ENCODE peak calls at places on chromosomes 12 and 14, in five cellular contexts. E, C, Z, Y and F are unnamed samples.

GRCh38 chr14:100454437-100454836 is 131.3 kb downstream of the SLC25A47 start:
- DNase-seq in E (no peak), C (no peak), Z (no peak), Y (no peak), F (no peak)

GRCh38 chr14:93932642-93933041 is 5.5 kb downstream of the FAM181A start:
- DNase-seq in E (no peak), C (no peak), Z (no peak), Y (no peak), F (no peak)

GRCh38 chr12:50047693-50048250 is 9.6 kb upstream of the ASIC1 start:
- DNase-seq in E (no peak), C (no peak), Z (no peak), Y (no peak), F (no peak)

GRCh38 chr12:52584156-52584682 is 10.6 kb upstream of the KRT74 start:
- DNase-seq in E (no peak), C (no peak), Z (no peak), Y (no peak), F (peak; percentile 3)

GRCh38 chr14:90968025-90968424 is 92.4 kb downstream of the RPS6KA5 start:
- DNase-seq in E (no peak), C (no peak), Z (no peak), Y (no peak), F (no peak)

GRCh38 chr12:52091869-52092268 is 12.4 kb downstream of the SMIM41 start:
- DNase-seq in E (no peak), C (no peak), Z (no peak), Y (no peak), F (no peak)

GRCh38 chr14:56803816-56804535 is 6.3 kb downstream of the OTX2 start:
- DNase-seq in E (no peak), C (no peak), Z (no peak), Y (no peak), F (no peak)

GRCh38 chr12:39341761-39342160 is 101.2 kb downstream of the KIF21A start:
- DNase-seq in E (no peak), C (no peak), Z (no peak), Y (no peak), F (no peak)

GRCh38 chr14:23175823-23176222 is 7.6 kb downstream of the SLC7A8 start:
- DNase-seq in E (no peak), C (peak; percentile 58), Z (no peak), Y (no peak), F (no peak)

GRCh38 chr12:52119398-52120254 is 40.1 kb downstream of the SMIM41 start:
- DNase-seq in E (no peak), C (no peak), Z (peak; percentile 96), Y (no peak), F (no peak)

GRCh38 chr14:77120771-77121743 is 20.5 kb downstream of the ZDHHC22 start:
- DNase-seq in E (no peak), C (no peak), Z (peak; percentile 27), Y (no peak), F (no peak)

GRCh38 chr12:16335838-16336237 is 11.6 kb upstream of the MGST1 start:
- DNase-seq in E (no peak), C (no peak), Z (no peak), Y (no peak), F (no peak)

GRCh38 chr14:86050072-86050683 is 520.2 kb downstream of the FLRT2 start:
- DNase-seq in E (no peak), C (no peak), Z (no peak), Y (no peak), F (no peak)

GRCh38 chr12:15364221-15365170 is 42.2 kb downstream of the PTPRO start:
- DNase-seq in E (no peak), C (peak; percentile 72), Z (no peak), Y (no peak), F (no peak)

GRCh38 chr12:69129564-69129963 is 109.8 kb upstream of the CPSF6 start:
- DNase-seq in E (no peak), C (no peak), Z (no peak), Y (no peak), F (no peak)

GRCh38 chr12:67531051-67531450 is 117.5 kb upstream of the DYRK2 start:
- DNase-seq in E (no peak), C (no peak), Z (no peak), Y (no peak), F (no peak)

GRCh38 chr14:106201376-106201775 is 675.0 kb downstream of the TMEM121 start:
- DNase-seq in E (no peak), C (no peak), Z (no peak), Y (no peak), F (no peak)

GRCh38 chr12:94100254-94100653 is 48.1 kb upstream of the PLXNC1 start:
- DNase-seq in E (peak; percentile 38), C (peak; percentile 78), Z (no peak), Y (no peak), F (no peak)

GRCh38 chr12:93519859-93520258 is 52.5 kb downstream of the MRPL42 start:
- DNase-seq in E (no peak), C (no peak), Z (no peak), Y (no peak), F (no peak)

GRCh38 chr12:120886194-120887018 is 17.8 kb downstream of the SPPL3 start:
- DNase-seq in E (no peak), C (no peak), Z (no peak), Y (no peak), F (no peak)

GRCh38 chr12:64473176-64473575 is 21.3 kb downstream of the TBK1 start:
- DNase-seq in E (no peak), C (no peak), Z (no peak), Y (no peak), F (no peak)

GRCh38 chr14:35154016-35154415 is 31.7 kb downstream of the PRORP start:
- DNase-seq in E (no peak), C (no peak), Z (no peak), Y (no peak), F (no peak)

GRCh38 chr14:106802413-106803364 is 1276.3 kb downstream of the TMEM121 start:
- DNase-seq in E (no peak), C (no peak), Z (no peak), Y (no peak), F (no peak)

GRCh38 chr14:64210211-64210610 is 84.0 kb downstream of the ESR2 start:
- DNase-seq in E (no peak), C (no peak), Z (no peak), Y (no peak), F (no peak)

GRCh38 chr14:64208981-64209380 is 85.2 kb downstream of the ESR2 start:
- DNase-seq in E (no peak), C (no peak), Z (no peak), Y (no peak), F (no peak)

GRCh38 chr14:64212666-64213065 is 81.5 kb downstream of the ESR2 start:
- DNase-seq in E (no peak), C (no peak), Z (no peak), Y (no peak), F (no peak)

GRCh38 chr14:64209428-64210165 is 84.6 kb downstream of the ESR2 start:
- DNase-seq in E (no peak), C (no peak), Z (no peak), Y (peak; percentile 57), F (no peak)

DNA sequence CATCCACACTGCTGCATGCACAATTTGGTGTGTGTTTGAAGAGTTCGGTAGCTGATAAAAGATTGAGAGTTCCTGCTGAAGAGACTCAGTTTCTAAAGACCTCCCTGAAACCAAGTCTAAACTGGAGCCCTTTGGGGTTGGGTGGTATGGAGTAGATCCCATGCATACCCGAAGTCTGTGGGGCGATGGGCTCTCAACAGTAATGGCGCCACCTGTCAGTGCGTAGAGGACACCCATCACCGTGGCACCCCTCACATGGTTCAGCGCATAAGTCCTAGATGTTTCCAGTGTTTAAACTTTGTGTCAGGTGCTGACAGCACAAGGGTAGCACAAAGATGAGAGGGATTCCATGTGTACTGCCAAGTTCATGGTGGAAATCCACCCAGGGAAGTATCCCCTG is 85.9 kb downstream of the ESR2 start:
- DNase-seq in E (no peak), C (no peak), Z (no peak), Y (no peak), F (no peak)
- H3K27ac ChIP-seq in E (peak overlapping the region; percentile 79), C (no peak overlapping the region), Z (no peak overlapping the region), Y (no peak overlapping the region), F (no peak overlapping the region)

GRCh38 chr14:20604291-20604690 is 13.1 kb upstream of the RNASE12 start:
- DNase-seq in E (no peak), C (no peak), Z (no peak), Y (no peak), F (no peak)

GRCh38 chr14:20607617-20608016 is 16.4 kb upstream of the RNASE12 start:
- DNase-seq in E (no peak), C (no peak), Z (no peak), Y (no peak), F (no peak)

GRCh38 chr14:20608383-20609095 is 17.4 kb upstream of the RNASE12 start:
- DNase-seq in E (no peak), C (no peak), Z (no peak), Y (no peak), F (no peak)

GRCh38 chr14:20606902-20607242 is 15.7 kb upstream of the RNASE12 start:
- DNase-seq in E (no peak), C (no peak), Z (no peak), Y (no peak), F (no peak)

GRCh38 chr14:20606190-20606901 is 15.2 kb upstream of the RNASE12 start:
- DNase-seq in E (no peak), C (peak; percentile 47), Z (peak; percentile 79), Y (no peak), F (no peak)
- TF ChIP-seq CTCF in E (peak; percentile 40), C (peak; percentile 77), Z (peak; percentile 91), Y (peak; percentile 54), F (no peak)

GRCh38 chr12:111395557-111396187 is 10.1 kb upstream of the SH2B3 start:
- DNase-seq in E (no peak), C (no peak), Z (no peak), Y (no peak), F (no peak)

GRCh38 chr12:111398530-111398929 is 7.2 kb upstream of the SH2B3 start:
- DNase-seq in E (no peak), C (no peak), Z (no peak), Y (no peak), F (no peak)

GRCh38 chr12:111394480-111394879 is 11.2 kb upstream of the SH2B3 start:
- DNase-seq in E (no peak), C (no peak), Z (no peak), Y (no peak), F (no peak)

GRCh38 chr12:111393700-111394275 is 11.9 kb upstream of the SH2B3 start:
- DNase-seq in E (peak; percentile 44), C (no peak), Z (no peak), Y (peak; percentile 32), F (peak; percentile 59)

DNA sequence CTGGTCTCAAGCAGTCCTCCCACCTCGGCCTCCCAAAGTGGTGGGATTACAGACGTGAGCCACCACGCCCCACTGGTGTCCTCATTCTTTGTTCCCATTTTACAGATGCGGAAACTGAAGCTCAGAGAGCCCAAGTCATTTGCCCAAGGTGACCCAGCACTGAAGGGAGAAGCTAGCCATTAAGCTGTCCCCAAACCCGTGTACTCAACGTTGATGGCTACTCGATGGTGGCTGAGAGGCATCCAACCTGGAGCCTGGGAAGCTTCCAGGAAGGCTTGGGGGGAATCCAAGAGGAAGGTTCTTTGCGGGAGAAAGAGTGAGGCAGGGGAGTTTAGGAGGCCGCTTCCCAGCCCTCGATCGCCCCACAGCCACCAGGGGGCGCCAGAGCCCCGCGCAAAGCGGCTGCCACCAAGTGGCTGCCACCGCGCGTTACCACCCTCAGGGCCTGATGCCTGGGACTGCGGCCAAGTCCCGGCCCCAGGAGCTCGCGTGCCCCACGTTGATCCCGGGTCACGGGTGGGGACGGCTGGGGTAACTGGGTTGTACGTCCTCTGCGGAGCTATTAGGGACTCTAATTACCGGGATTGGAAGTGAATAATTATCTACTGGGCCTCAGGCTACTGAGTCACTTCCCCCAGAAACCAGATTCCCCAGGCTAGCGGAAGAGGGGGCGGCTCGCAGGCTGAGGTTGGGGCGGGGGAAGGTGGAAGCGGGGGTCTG is 8.8 kb upstream of the SH2B3 start:
- DNase-seq in E (peak; percentile 88), C (peak; percentile 75), Z (peak; percentile 91), Y (peak; percentile 91), F (peak; percentile 89)
- H3K27ac ChIP-seq in E (peak overlapping the region; percentile 63), C (peak overlapping the region; percentile 36), Z (no peak overlapping the region), Y (peak overlapping the region; percentile 65), F (peak overlapping the region; percentile 14)

GRCh38 chr12:116708826-116709756 is 28.8 kb downstream of the SPRING1 start:
- DNase-seq in E (peak; percentile 38), C (peak; percentile 46), Z (peak; percentile 51), Y (no peak), F (peak; percentile 74)
- TF ChIP-seq CTCF in E (peak; percentile 72), C (peak; percentile 58), Z (peak; percentile 58), Y (peak; percentile 78), F (peak; percentile 72)